ENCODE peak calls at places on chromosomes 11 and 22, in five cellular contexts. G is PC-9, J is HepG2, O is vagina, P is mucosa of descending colon. V is an unnamed sample. For H3K4me1 and H3K36me3, the result is how much of the 10 kb centered on the place peaks cover.

GRCh38 chr11:66264893-66265292 is 3.5 kb upstream of the RAB1B start:
- DNase-seq in P (peak), O (no peak), G (no peak), J (no peak), V (no peak)

GRCh38 chr11:2467695-2468055 is 22.9 kb downstream of the KCNQ1 start:
- DNase-seq in P (no peak), G (no peak), O (peak), J (no peak), V (no peak)

GRCh38 chr22:27686534-27686933 is 115.0 kb downstream of the MN1 start:
- DNase-seq in G (peak), P (peak), J (peak), O (no peak), V (peak)

GRCh38 chr11:117618273-117618672 is 178.7 kb downstream of the DSCAML1 start:
- DNase-seq in J (no peak), O (no peak), G (no peak), P (no peak), V (no peak)

GRCh38 chr11:102260241-102260640 is 57.0 kb upstream of the BIRC3 start:
- DNase-seq in O (no peak), G (no peak), J (no peak), P (no peak), V (no peak)

GRCh38 chr11:65124480-65125196 is 2.5 kb downstream of the MRPL49 start:
- DNase-seq in G (no peak), O (no peak), J (no peak), P (no peak), V (no peak)

GRCh38 chr22:27754888-27755480 is 46.6 kb downstream of the MN1 start:
- DNase-seq in G (no peak), O (no peak), P (no peak), J (no peak), V (no peak)

GRCh38 chr11:70506986-70507385 is 108.7 kb downstream of the CTTN start:
- DNase-seq in P (no peak), J (no peak), G (no peak), O (no peak), V (no peak)

GRCh38 chr11:433111-433510 is 8.7 kb downstream of the ANO9 start:
- DNase-seq in J (no peak), P (no peak), O (no peak), G (no peak), V (peak)

GRCh38 chr11:33996498-33997454 is 54.8 kb upstream of the CAPRIN1 start:
- DNase-seq in O (no peak), G (peak), P (peak), J (peak), V (peak)

GRCh38 chr11:70493891-70494290 is 95.6 kb downstream of the CTTN start:
- DNase-seq in O (no peak), J (no peak), G (no peak), P (no peak), V (no peak)

GRCh38 chr11:94171693-94172440 is 43.2 kb downstream of the PANX1 start:
- DNase-seq in J (peak), O (no peak), G (peak), P (peak), V (no peak)

GRCh38 chr22:42286205-42286604 is 15.8 kb upstream of the TCF20 start:
- DNase-seq in G (no peak), O (no peak), J (no peak), P (no peak), V (no peak)

GRCh38 chr11:40302669-40303068 is 1156.8 kb downstream of the LRRC4C start:
- DNase-seq in J (no peak), O (no peak), P (no peak), G (no peak), V (no peak)

GRCh38 chr11:44400431-44400830 is 90.5 kb upstream of the ALX4 start:
- DNase-seq in O (no peak), J (no peak), P (no peak), G (no peak), V (no peak)

GRCh38 chr22:23911318-23911980 is 17.3 kb downstream of the MIF start:
- DNase-seq in O (no peak), P (no peak), G (no peak), J (no peak), V (no peak)

GRCh38 chr11:126403658-126404057 is 48.2 kb downstream of the ST3GAL4 start:
- DNase-seq in G (peak), O (no peak), J (no peak), P (no peak), V (no peak)

GRCh38 chr11:61023086-61024035 is 51.9 kb downstream of the CD6 start:
- DNase-seq in J (no peak), P (peak), O (no peak), G (no peak), V (no peak)

GRCh38 chr22:24001314-24001713 is 3.9 kb downstream of the GSTT4 start:
- DNase-seq in O (no peak), P (no peak), G (no peak), J (no peak), V (no peak)

GRCh38 chr11:77267910-77268309 is 33.6 kb downstream of the GDPD4 start:
- DNase-seq in G (no peak), P (no peak), J (no peak), O (no peak), V (no peak)

GRCh38 chr11:117822522-117823033 is 2.0 kb downstream of the FXYD2 start:
- DNase-seq in O (no peak), G (no peak), P (no peak), J (no peak), V (peak)

GRCh38 chr11:60842688-60843605 is 1.0 kb downstream of the CCDC86 start:
- DNase-seq in J (no peak), G (peak), O (no peak), P (no peak), V (peak)

GRCh38 chr11:134405841-134406240 is 6.2 kb downstream of the B3GAT1 start:
- DNase-seq in O (no peak), J (no peak), P (no peak), G (no peak), V (no peak)

GRCh38 chr11:134538793-134539192 is 126.8 kb upstream of the B3GAT1 start:
- DNase-seq in G (no peak), P (no peak), O (no peak), J (no peak), V (no peak)

GRCh38 chr22:26461188-26461810 is 22.3 kb downstream of the HPS4 start:
- DNase-seq in G (peak), P (peak), O (no peak), J (peak), V (peak)

GRCh38 chr22:44924098-44924497 is 85.7 kb downstream of the PHF21B start:
- DNase-seq in P (no peak), J (no peak), G (no peak), O (no peak), V (no peak)

GRCh38 chr11:1082728-1083620 is 8.3 kb downstream of the MUC2 start:
- DNase-seq in P (no peak), J (no peak), O (no peak), G (no peak), V (peak)

GRCh38 chr22:50599816-50600454 is 658 bp upstream of the MAPK8IP2 start:
- DNase-seq in O (no peak), P (peak), J (peak), G (peak), V (no peak)

GRCh38 chr22:22936190-22936914 is 48.7 kb downstream of the IGLL5 start:
- DNase-seq in G (no peak), O (no peak), P (no peak), J (no peak), V (no peak)

GRCh38 chr11:100328626-100329340 is 358.3 kb upstream of the ARHGAP42 start:
- DNase-seq in J (no peak), P (no peak), G (peak), O (no peak), V (no peak)

GRCh38 chr11:42972741-42973140 is 339.1 kb upstream of the API5 start:
- DNase-seq in J (no peak), O (no peak), G (no peak), P (peak), V (no peak)

GRCh38 chr22:19832476-19833108 is 22.1 kb downstream of the GNB1L start:
- DNase-seq in J (no peak), G (no peak), O (peak), P (no peak), V (no peak)

GRCh38 chr11:1573077-1573846 is 1.2 kb upstream of the DUSP8 start:
- DNase-seq in G (no peak), P (peak), J (no peak), O (no peak), V (no peak)

GRCh38 chr11:86519064-86519911 is 144.6 kb downstream of the CCDC81 start:
- DNase-seq in O (no peak), P (no peak), J (no peak), G (no peak), V (no peak)

GRCh38 chr22:24952837-24953293 is 349 bp downstream of the KIAA1671 start:
- DNase-seq in O (no peak), P (peak), G (peak), J (peak), V (peak)

GRCh38 chr11:132264616-132265015 is 894.2 kb downstream of the NTM start:
- DNase-seq in P (no peak), O (no peak), J (no peak), G (no peak), V (no peak)

GRCh38 chr11:47333886-47334443 is 18.5 kb downstream of the MYBPC3 start:
- DNase-seq in G (no peak), P (no peak), J (no peak), O (no peak), V (peak)

GRCh38 chr22:44660051-44660830 is 41.8 kb upstream of the PRR5 start:
- DNase-seq in J (no peak), P (no peak), O (no peak), G (no peak), V (peak)

GRCh38 chr22:23376256-23376655 is 195.9 kb downstream of the BCR start:
- DNase-seq in G (peak), P (peak), O (no peak), J (peak), V (no peak)

DNA sequence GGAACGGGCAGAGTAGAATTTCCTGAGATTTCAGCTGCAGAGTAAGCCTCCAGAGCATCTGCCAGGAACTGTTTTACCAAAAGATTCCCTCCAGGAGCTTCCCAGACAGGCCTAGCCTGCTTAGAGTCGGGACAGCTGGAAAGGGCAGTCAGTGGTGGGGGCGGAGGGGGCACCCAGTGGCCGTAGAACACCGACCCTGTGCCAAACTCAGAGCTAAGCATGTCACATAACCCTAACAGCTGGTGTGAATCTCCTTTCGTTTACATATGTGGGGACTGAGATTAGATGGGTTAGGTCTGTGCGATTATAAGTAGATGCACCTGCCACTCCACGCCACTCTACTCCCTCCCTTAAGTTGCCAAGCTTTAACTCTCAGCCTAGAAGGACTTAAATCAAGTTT is 79.9 kb upstream of the CRTAM start:
- DNase-seq in G (no peak), P (no peak), O (no peak), J (no peak), V (no peak)
- H3K4me1 ChIP-seq in G (under half), P (under half), O (under half), J (under half), V (under half)

GRCh38 chr11:79052539-79052938 is 388.3 kb downstream of the TENM4 start:
- DNase-seq in G (no peak), P (no peak), O (no peak), J (no peak), V (no peak)
- TF ChIP-seq CTCF in G (no peak), P (no peak), O (no peak), J (peak), V (no peak)

DNA sequence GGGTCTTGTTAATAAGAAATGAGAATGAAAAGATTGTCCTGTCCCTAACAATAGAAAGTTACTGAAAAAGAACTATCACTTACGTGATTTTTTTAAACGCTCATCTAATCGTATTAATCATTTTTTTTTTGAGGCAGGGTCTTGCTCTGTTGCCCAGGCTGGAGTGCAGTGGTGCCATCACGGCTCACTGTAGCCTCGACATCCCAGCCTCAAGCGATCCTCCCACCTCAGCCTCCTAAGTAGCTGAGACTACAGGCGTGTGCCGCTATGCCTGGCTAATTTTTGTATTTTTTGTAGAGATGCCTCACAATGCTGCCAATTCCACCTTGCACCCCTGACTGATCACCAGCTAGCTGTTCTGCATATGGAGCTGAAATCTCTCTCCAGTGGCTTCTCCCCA is 15.7 kb downstream of the PDGFB start:
- DNase-seq in O (no peak), G (no peak), P (no peak), J (no peak), V (no peak)
- H3K36me3 ChIP-seq in O (under half), G (half or more), P (under half), J (under half), V (under half)

DNA sequence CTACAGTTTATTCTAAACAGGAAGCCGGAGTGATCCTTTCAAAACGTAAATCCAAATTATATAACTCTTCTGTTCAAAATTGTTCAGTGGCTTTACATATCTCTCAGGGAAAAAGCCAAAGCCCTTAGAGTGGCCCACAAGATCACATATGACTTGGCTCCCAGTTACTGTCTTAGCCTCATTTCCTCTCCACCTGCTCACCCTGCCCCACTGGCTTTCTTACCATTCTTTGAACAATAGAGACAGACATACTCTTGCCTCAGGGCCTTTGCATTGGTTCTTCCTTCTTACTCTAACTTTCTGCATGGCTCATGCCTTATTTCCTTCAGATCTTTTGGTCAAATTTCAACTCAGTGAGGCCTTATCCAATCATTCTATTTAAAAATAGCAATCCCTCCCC is 52.1 kb downstream of the STIM1 start:
- DNase-seq in G (no peak), O (no peak), P (no peak), J (no peak), V (no peak)
- H3K4me1 ChIP-seq in G (half or more), O (half or more), P (under half), J (half or more), V (half or more)

DNA sequence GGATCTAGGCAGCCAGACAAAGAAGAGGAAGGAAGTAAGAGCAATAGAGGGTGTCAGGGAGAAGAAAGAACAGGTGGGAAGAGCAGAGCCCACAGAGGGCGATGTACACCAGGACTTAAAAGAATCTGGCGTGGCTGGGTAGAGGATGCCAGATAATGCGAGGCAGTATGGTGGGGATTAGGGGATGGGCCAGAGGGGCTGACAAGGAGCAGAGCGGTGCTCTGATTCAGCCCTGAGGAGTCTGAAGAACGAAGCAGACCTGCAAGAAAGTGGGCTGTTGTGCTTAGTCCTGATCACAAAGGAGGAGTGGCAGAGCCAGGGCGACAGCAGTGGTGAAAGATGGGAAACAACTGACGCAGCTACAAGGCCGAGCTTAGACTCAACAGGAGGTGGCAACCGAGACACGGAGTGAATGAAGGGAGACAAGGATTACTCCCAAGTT is 163.7 kb downstream of the LARGE1 start:
- DNase-seq in O (no peak), J (no peak), G (no peak), P (no peak), V (no peak)
- TF ChIP-seq CTCF in O (no peak), J (no peak), G (no peak), P (no peak), V (no peak)